ENCODE peak calls at places on chromosome 2, in five cellular contexts. H is skeletal muscle cell, M is pons, W is cardiac fibroblast, P is aorta. E is an unnamed sample.

GRCh38 chr2:62208758-62209114 is 12.8 kb downstream of the B3GNT2 start:
- DNase-seq in M (no peak), H (no peak), W (no peak), P (no peak), E (no peak)

GRCh38 chr2:84731185-84731584 is 149.7 kb downstream of the TRABD2A start:
- DNase-seq in W (no peak), M (no peak), P (no peak), H (no peak), E (no peak)

GRCh38 chr2:140551291-140551690 is 1579.5 kb downstream of the LRP1B start:
- DNase-seq in H (no peak), M (no peak), W (no peak), P (no peak), E (no peak)

GRCh38 chr2:130302164-130302886 is 40.4 kb upstream of the IMP4 start:
- DNase-seq in H (no peak), M (no peak), P (no peak), W (no peak), E (no peak)

GRCh38 chr2:155689791-155690190 is 642.7 kb downstream of the NR4A2 start:
- DNase-seq in W (no peak), H (no peak), M (peak), P (no peak), E (no peak)

GRCh38 chr2:235639387-235639786 is 145.5 kb downstream of the AGAP1 start:
- DNase-seq in M (peak), W (peak), P (peak), H (peak), E (peak)

GRCh38 chr2:499726-500125 is 177.5 kb downstream of the TMEM18 start:
- DNase-seq in P (no peak), W (no peak), M (no peak), H (no peak), E (no peak)

GRCh38 chr2:102000012-102000411 is 8.3 kb downstream of the IL1R2 start:
- DNase-seq in P (no peak), W (no peak), H (no peak), M (no peak), E (no peak)

GRCh38 chr2:66925128-66925527 is 472.0 kb upstream of the ETAA1 start:
- DNase-seq in M (no peak), P (no peak), H (no peak), W (peak), E (no peak)

GRCh38 chr2:48147719-48148118 is 241.4 kb upstream of the FBXO11 start:
- DNase-seq in H (no peak), P (no peak), W (no peak), M (no peak), E (no peak)

GRCh38 chr2:105437708-105438103 is 38.9 kb upstream of the FHL2 start:
- DNase-seq in M (no peak), W (peak), P (no peak), H (no peak), E (no peak)

GRCh38 chr2:1515986-1516797 is 102.9 kb downstream of the TPO start:
- DNase-seq in H (no peak), M (no peak), W (no peak), P (peak), E (no peak)

GRCh38 chr2:239769574-239770145 is 255.5 kb downstream of the NDUFA10 start:
- DNase-seq in W (no peak), M (no peak), H (no peak), P (peak), E (no peak)

GRCh38 chr2:241195506-241196130 is 7.1 kb downstream of the ANO7 start:
- DNase-seq in W (no peak), P (peak), H (no peak), M (no peak), E (no peak)

GRCh38 chr2:103887625-103888024 is 966.3 kb upstream of the POU3F3 start:
- DNase-seq in H (no peak), P (no peak), M (no peak), W (no peak), E (no peak)

GRCh38 chr2:234258562-234259141 is 208.2 kb downstream of the SPP2 start:
- DNase-seq in P (no peak), W (peak), M (no peak), H (no peak), E (no peak)

GRCh38 chr2:219484343-219485200 is 14.1 kb upstream of the GMPPA start:
- DNase-seq in W (no peak), P (no peak), H (no peak), M (no peak), E (no peak)

GRCh38 chr2:178514664-178515063 is 34.4 kb downstream of the PLEKHA3 start:
- DNase-seq in M (no peak), H (peak), W (peak), P (no peak), E (no peak)

GRCh38 chr2:236795176-236795860 is 225.7 kb downstream of the ACKR3 start:
- DNase-seq in H (no peak), W (no peak), M (no peak), P (no peak), E (peak)

GRCh38 chr2:222950886-222951285 is 90.0 kb downstream of the ACSL3 start:
- DNase-seq in P (no peak), M (no peak), H (peak), W (peak), E (no peak)